ENCODE peak calls at places on chromosomes 16 and 17, in six cellular contexts. X is H9, J is AG10803, E is astrocyte of the spinal cord, Z is A549, D is mesothelial cell of epicardium. I is an unnamed sample.

GRCh38 chr17:20121359-20122235 is 112.4 kb downstream of the SPECC1 start:
- DNase-seq in X (peak), J (peak), E (peak), Z (peak), D (no peak), I (peak)

GRCh38 chr17:49846938-49847712 is 744 bp downstream of the TAC4 start:
- DNase-seq in X (no peak), J (no peak), E (no peak), Z (no peak), D (no peak), I (no peak)

GRCh38 chr16:68347605-68348004 is 36.8 kb downstream of the PRMT7 start:
- DNase-seq in X (no peak), J (no peak), E (no peak), Z (no peak), D (no peak), I (no peak)

GRCh38 chr16:3739636-3740035 is 22.3 kb upstream of the TRAP1 start:
- DNase-seq in X (no peak), J (no peak), E (no peak), Z (no peak), D (no peak), I (no peak)

GRCh38 chr16:58563775-58564174 is 48.5 kb downstream of the SETD6 start:
- DNase-seq in X (no peak), J (no peak), E (no peak), Z (no peak), D (no peak), I (no peak)

GRCh38 chr17:28918295-28918694 is 15.4 kb upstream of the DHRS13 start:
- DNase-seq in X (no peak), J (no peak), E (no peak), Z (no peak), D (no peak), I (no peak)

GRCh38 chr16:73046484-73047214 is 1.3 kb downstream of the ZFHX3 start:
- DNase-seq in X (no peak), J (no peak), E (no peak), Z (no peak), D (no peak), I (no peak)

GRCh38 chr17:16423226-16423872 is 8.0 kb downstream of the TRPV2 start:
- DNase-seq in X (peak), J (no peak), E (no peak), Z (no peak), D (no peak), I (no peak)

GRCh38 chr16:61792194-61792904 is 243.9 kb downstream of the CDH8 start:
- DNase-seq in X (no peak), J (peak), E (peak), Z (peak), D (no peak), I (no peak)

GRCh38 chr17:49074851-49075540 is 57.6 kb upstream of the B4GALNT2 start:
- DNase-seq in X (no peak), J (peak), E (peak), Z (no peak), D (no peak), I (no peak)

GRCh38 chr17:50828508-50829170 is 6.7 kb upstream of the WFIKKN2 start:
- DNase-seq in X (no peak), J (no peak), E (no peak), Z (no peak), D (no peak), I (no peak)

GRCh38 chr17:57675427-57675826 is 69.7 kb downstream of the CCDC182 start:
- DNase-seq in X (no peak), J (no peak), E (no peak), Z (no peak), D (no peak), I (no peak)

GRCh38 chr17:13001991-13002615 is 15.7 kb downstream of the ELAC2 start:
- DNase-seq in X (no peak), J (no peak), E (no peak), Z (no peak), D (no peak), I (no peak)

GRCh38 chr16:89364603-89365002 is 125.8 kb downstream of the ANKRD11 start:
- DNase-seq in X (no peak), J (no peak), E (no peak), Z (no peak), D (no peak), I (no peak)

GRCh38 chr17:6455321-6455705 is 11.1 kb downstream of the PIMREG start:
- DNase-seq in X (peak), J (no peak), E (no peak), Z (no peak), D (no peak), I (no peak)

GRCh38 chr17:17514993-17515920 is 19.1 kb upstream of the RASD1 start:
- DNase-seq in X (peak), J (peak), E (peak), Z (no peak), D (no peak), I (no peak)

GRCh38 chr17:73156166-73156840 is 8.5 kb upstream of the SSTR2 start:
- DNase-seq in X (peak), J (peak), E (peak), Z (peak), D (peak), I (peak)

GRCh38 chr17:81131486-81132196 is 33.7 kb upstream of the PVALEF start:
- DNase-seq in X (no peak), J (no peak), E (no peak), Z (no peak), D (no peak), I (no peak)

GRCh38 chr16:72932050-72932449 is 115.9 kb downstream of the ZFHX3 start:
- DNase-seq in X (no peak), J (no peak), E (no peak), Z (no peak), D (no peak), I (no peak)

GRCh38 chr16:62010186-62010585 is 26.1 kb downstream of the CDH8 start:
- DNase-seq in X (no peak), J (no peak), E (no peak), Z (no peak), D (no peak), I (no peak)

GRCh38 chr16:66578596-66579531 is at the start of gene CMTM2:
- DNase-seq in X (no peak), J (peak), E (no peak), Z (no peak), D (no peak), I (no peak)

GRCh38 chr17:13755851-13756250 is 154.1 kb upstream of the HS3ST3A1 start:
- DNase-seq in X (no peak), J (no peak), E (no peak), Z (no peak), D (no peak), I (no peak)

GRCh38 chr17:29084476-29085148 is 41.7 kb downstream of the PIPOX start:
- DNase-seq in X (no peak), J (no peak), E (peak), Z (no peak), D (no peak), I (no peak)

GRCh38 chr17:81409190-81409935 is 14.1 kb downstream of the BAHCC1 start:
- DNase-seq in X (peak), J (no peak), E (no peak), Z (peak), D (no peak), I (no peak)

GRCh38 chr17:51434434-51435170 is 174.3 kb downstream of the UTP18 start:
- DNase-seq in X (no peak), J (no peak), E (no peak), Z (peak), D (no peak), I (no peak)

GRCh38 chr16:50842589-50842988 is 100.7 kb downstream of the CYLD start:
- DNase-seq in X (peak), J (no peak), E (no peak), Z (no peak), D (no peak), I (no peak)

DNA sequence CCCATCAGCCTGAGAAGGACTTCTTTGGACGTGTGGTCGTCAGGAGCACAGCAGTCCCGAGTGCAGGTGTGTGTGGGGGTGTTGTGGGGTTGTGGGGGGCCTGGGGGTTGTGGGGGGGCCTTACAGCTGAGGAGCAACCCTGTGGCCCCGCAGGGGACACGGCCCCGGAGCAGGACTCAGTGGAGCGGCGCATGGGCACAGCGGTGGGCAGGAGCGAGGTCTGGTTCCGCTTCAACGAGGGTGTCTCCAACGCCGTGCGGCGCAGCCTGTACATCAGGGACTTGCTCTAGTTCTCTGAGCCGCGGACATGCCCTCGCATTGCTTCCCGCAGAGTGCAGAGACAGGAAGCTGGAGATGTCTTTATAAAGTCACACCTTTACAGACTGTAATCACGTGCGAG is 2.8 kb downstream of the GNG13 start:
- DNase-seq in X (no peak), J (no peak), E (no peak), Z (no peak), D (no peak), I (no peak)
- TF ChIP-seq CTCF in X (no peak), J (no peak), E (no peak), Z (no peak), D (no peak), I (no peak)

DNA sequence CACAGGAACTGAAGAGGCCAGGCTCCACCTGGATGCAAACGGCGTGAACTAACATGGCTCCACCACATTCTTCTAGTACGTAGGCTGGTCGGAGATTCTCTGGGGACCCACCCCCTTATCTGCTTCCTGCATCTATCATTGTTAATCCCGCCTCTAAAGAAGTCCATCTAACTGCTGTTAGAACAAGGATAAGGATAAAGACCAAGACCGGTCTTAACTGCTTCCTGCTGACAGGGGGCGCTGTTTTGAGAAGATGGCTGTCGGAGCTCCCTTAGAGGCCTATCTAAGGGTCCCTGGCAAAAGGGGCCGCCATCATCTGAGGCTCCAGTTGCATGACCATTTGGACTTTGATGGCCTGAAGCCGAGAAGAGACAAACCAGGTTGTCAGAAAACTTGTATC is 25.8 kb upstream of the TNFSF12 start:
- DNase-seq in X (peak), J (no peak), E (peak), Z (peak), D (no peak), I (no peak)
- TF ChIP-seq CTCF in X (peak), J (peak), E (peak), Z (peak), D (no peak), I (peak)

DNA sequence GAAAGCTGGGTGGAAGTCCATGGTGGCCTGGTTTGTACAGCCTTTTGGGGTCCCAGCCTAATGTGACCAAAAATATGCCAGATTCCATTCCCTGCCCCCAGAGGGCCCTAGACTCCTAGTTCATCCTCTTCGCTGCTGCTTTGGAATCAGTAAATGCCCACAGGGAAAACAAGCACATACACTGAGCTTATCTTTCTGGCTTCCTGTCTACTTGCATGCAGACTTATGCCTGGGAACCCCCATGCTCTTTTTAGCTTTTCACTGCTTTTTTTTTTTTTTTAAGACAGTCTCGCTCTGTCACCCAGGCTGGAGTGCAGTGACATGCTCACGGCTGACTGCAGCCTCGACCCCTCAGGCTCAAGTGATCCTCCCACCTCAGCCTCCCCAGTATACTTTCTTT is 6.2 kb upstream of the CD300LG start:
- DNase-seq in X (no peak), J (no peak), E (no peak), Z (peak), D (no peak), I (no peak)
- TF ChIP-seq CTCF in X (peak), J (no peak), E (peak), Z (peak), D (no peak), I (peak)

DNA sequence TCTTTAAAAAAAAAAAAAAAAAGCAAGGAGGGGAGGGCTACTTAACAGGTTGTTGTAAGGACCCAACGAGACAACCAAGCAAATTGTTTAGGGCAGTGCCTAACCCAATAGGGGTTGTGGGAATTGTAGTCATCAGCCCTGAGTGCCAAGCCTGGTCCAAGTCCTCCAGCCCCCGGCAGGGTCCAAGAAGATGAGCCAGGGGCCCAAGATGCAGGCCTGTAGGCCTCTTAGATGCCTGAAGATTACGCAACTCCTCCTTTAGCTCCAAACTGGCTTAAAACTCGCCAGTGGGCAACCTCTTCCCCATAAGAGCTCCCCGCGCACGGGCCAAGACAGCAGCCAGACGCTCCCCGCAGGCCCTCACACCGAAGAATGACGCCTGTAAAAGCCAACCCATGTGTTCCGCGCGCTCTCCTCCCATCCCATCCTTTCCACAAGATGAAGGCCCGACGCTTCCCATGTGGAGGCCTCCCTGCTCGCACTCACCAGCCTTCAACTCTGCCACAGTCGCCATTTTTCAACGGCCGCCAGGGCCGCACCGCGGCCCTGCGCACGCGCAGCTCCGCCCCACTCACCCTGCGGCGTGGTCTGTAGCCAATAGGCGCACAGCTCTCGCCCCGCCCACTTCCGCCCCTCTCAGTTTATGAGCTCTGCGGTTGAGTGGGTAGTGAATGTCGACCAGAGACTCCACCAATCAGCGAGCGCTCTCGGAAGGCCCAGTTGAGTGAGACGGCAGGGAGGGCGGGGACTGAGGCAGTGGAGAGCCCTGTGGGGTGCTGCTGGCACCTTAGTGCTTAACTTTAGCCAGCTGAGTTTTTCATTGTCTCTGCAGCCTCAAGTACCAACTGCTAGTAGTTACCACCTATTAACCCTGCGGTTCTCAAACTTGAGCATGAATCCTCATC is at the start of gene CEP20:
- DNase-seq in X (peak), J (peak), E (peak), Z (peak), D (peak), I (peak)
- TF ChIP-seq CTCF in X (peak), J (no peak), E (no peak), Z (no peak), D (no peak), I (no peak)

GRCh38 chr17:75289122-75289831 is at the start of gene SLC25A19:
- DNase-seq in X (peak), J (peak), E (peak), Z (peak), D (peak), I (peak)
- TF ChIP-seq CTCF in X (peak), J (peak), E (no peak), Z (no peak), D (no peak), I (peak)

GRCh38 chr17:80108321-80108971 is 7.1 kb downstream of the GAA start:
- DNase-seq in X (peak), J (no peak), E (no peak), Z (no peak), D (no peak), I (no peak)

GRCh38 chr17:80106751-80107150 is 5.4 kb downstream of the GAA start:
- DNase-seq in X (no peak), J (no peak), E (no peak), Z (no peak), D (no peak), I (no peak)

GRCh38 chr17:80105762-80106161 is 4.4 kb downstream of the GAA start:
- DNase-seq in X (no peak), J (peak), E (peak), Z (no peak), D (no peak), I (no peak)

GRCh38 chr17:80106176-80106575 is 4.8 kb downstream of the GAA start:
- DNase-seq in X (no peak), J (no peak), E (no peak), Z (no peak), D (peak), I (no peak)

DNA sequence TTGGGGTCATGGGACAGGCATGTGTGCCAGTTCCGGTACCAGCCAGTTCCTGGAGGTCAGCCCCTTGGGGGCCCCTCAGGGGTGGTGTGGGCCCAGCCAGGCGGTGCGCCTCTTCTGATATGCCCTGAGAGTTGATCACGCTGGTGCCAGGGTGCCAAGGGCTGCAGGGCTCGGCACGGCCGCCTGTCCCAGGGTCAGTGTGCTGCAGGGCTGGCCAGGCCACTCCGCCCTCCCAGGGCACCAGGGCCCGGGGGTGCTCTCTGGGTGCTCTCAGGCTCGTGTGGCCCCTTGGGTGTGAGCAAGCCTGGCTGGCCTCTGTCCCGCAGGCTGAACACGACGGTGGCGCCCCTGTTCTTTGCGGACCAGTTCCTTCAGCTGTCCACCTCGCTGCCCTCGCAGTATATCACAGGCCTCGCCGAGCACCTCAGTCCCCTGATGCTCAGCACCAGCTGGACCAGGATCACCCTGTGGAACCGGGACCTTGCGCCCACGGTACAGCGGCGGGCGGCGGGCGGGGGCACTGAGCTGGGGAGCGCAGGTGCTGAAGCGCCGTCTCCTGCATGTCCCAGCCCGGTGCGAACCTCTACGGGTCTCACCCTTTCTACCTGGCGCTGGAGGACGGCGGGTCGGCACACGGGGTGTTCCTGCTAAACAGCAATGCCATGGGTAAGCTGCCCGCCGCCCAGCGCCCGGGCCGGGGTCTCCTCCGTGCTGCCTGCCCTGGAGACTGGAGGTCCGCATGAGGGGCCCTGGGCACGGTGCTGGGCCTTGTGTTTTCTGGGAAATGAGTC is 6.0 kb downstream of the GAA start:
- DNase-seq in X (no peak), J (no peak), E (no peak), Z (no peak), D (no peak), I (no peak)
- TF ChIP-seq CTCF in X (no peak), J (no peak), E (no peak), Z (no peak), D (no peak), I (no peak)

DNA sequence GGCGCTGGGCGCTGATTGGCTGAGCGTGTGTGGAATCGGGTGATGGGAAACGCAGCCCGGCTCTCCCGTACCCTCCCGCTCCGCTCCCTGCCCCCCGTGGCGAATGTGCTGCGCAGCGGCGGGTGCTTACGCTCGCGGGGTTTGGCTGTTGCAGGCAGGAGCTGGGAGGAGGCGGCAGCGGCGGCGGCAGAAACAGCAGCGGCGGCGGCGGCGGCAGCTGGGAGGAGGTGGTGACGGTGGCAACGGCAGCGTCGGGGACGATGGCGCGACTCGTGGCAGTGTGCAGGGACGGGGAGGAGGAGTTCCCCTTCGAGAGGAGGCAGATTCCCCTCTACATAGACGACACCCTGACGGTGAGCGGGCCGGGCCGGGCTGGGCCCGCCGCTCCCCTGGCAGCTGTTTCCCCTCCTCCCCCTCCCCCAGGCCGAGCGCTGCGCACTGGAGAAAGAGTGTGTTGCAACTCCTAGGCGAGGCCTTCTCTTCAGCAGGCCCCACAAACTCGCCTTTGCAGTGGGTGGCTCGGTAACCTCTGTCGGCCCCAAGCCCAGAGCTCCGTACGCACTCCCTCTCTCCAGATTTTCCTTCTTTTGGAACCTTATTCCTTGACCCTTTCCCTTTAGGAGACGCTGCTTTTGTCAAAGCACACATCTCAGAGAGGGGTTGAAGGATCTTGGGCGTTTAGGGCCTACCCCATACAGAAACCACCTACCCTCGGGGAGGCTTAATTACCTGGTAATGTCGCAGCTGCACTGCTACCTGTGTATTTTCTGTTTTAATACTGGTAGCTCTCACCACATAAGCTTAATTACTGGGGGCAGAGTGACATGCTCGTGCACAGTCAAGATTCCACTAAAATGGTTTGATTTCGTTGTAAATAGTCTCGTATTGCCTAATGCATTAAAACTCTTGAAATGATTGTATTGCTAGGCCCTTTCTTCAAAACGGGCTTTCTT is 1.0 kb downstream of the GGNBP2 start:
- DNase-seq in X (peak), J (peak), E (peak), Z (peak), D (peak), I (peak)
- TF ChIP-seq CTCF in X (no peak), J (no peak), E (no peak), Z (no peak), D (no peak), I (no peak)

I was measured in D721Med.